ENCODE peak calls at places on chromosomes 4 and X, in eight cellular contexts. C is brain microvascular endothelial cell; L is NCI-H2029; I is LoVo; N is T-cell; T is stimulated activated CD4-positive, alpha-beta T cell treated with anti-CD3 and anti-CD28 coated beads, Interleukin-12 subunit alpha, Interleukin-12 subunit beta, amount 100 ng/mL, for 4 hours; S is AG10803; A is NCI-H1436. P is an unnamed sample.

GRCh38 chr4:1544861-1545275 is 138.6 kb upstream of the NKX1-1 start:
- DNase-seq in C (no peak), L (peak), I (peak), N (no peak), T (no peak), S (no peak), A (no peak), P (no peak)

GRCh38 chr4:8917321-8917811 is 45.7 kb upstream of the HMX1 start:
- DNase-seq in C (no peak), L (no peak), I (no peak), N (no peak), T (no peak), S (no peak), A (no peak), P (no peak)

GRCh38 chr4:184769285-184769825 is 35.5 kb upstream of the CENPU start:
- DNase-seq in C (no peak), L (no peak), I (no peak), N (no peak), T (no peak), S (no peak), A (no peak), P (no peak)

GRCh38 chr4:174358410-174358809 is 74.7 kb downstream of the CEP44 start:
- DNase-seq in C (no peak), L (no peak), I (no peak), N (no peak), T (no peak), S (no peak), A (no peak), P (no peak)

GRCh38 chr4:190014771-190015537 is 12.1 kb downstream of the FRG2 start:
- DNase-seq in C (no peak), L (no peak), I (no peak), N (no peak), T (no peak), S (no peak), A (no peak), P (no peak)

GRCh38 chrX:54950730-54951375 is 30.2 kb downstream of the TRO start:
- DNase-seq in C (no peak), L (peak), I (no peak), N (no peak), T (no peak), S (no peak), A (peak), P (no peak)

GRCh38 chr4:158159718-158160094 is 13.1 kb downstream of the GASK1B start:
- DNase-seq in C (no peak), L (no peak), I (no peak), N (no peak), T (no peak), S (peak), A (no peak), P (peak)

GRCh38 chrX:155070038-155070437 is 898 bp downstream of the CMC4 start:
- DNase-seq in C (no peak), L (no peak), I (no peak), N (no peak), T (no peak), S (no peak), A (no peak), P (no peak)

GRCh38 chr4:84578540-84579409 is 4.2 kb upstream of the CDS1 start:
- DNase-seq in C (peak), L (peak), I (peak), N (no peak), T (no peak), S (peak), A (no peak), P (peak)

GRCh38 chr4:182555997-182556418 is 312.8 kb downstream of the TENM3 start:
- DNase-seq in C (peak), L (peak), I (no peak), N (no peak), T (no peak), S (peak), A (no peak), P (peak)

GRCh38 chrX:108198420-108198819 is 106.8 kb downstream of the ATG4A start:
- DNase-seq in C (peak), L (no peak), I (no peak), N (no peak), T (no peak), S (no peak), A (no peak), P (no peak)

GRCh38 chr4:60579335-60579734 is 620.8 kb upstream of the ADGRL3 start:
- DNase-seq in C (peak), L (no peak), I (no peak), N (no peak), T (no peak), S (no peak), A (no peak), P (no peak)

GRCh38 chr4:7375427-7375826 is 59.3 kb downstream of the PSAPL1 start:
- DNase-seq in C (no peak), L (peak), I (no peak), N (no peak), T (no peak), S (peak), A (no peak), P (no peak)

GRCh38 chr4:151537726-151538125 is 128.8 kb downstream of the FHIP1A start:
- DNase-seq in C (no peak), L (no peak), I (no peak), N (no peak), T (no peak), S (peak), A (no peak), P (peak)

GRCh38 chr4:73662709-73663546 is 42.7 kb upstream of the RASSF6 start:
- DNase-seq in C (peak), L (peak), I (peak), N (no peak), T (no peak), S (peak), A (peak), P (peak)

GRCh38 chrX:122134291-122134690 is 1049.8 kb upstream of the GRIA3 start:
- DNase-seq in C (no peak), L (no peak), I (no peak), N (no peak), T (no peak), S (peak), A (no peak), P (no peak)

GRCh38 chr4:127669691-127670090 is 36.9 kb downstream of the INTU start:
- DNase-seq in C (no peak), L (no peak), I (no peak), N (no peak), T (no peak), S (no peak), A (no peak), P (peak)

P was measured in astrocyte.